ENCODE peak calls at places on chromosomes 1 and 21, in six cellular contexts. L is T-helper 2 cell; A is ureter; R is neural crest cell; M is stimulated activated CD4-positive, alpha-beta T cell treated with anti-CD3 and anti-CD28 coated beads, Interleukin-4, amount 100 ng/mL, for 48 hours; T is GM19239. Y is an unnamed sample.

GRCh38 chr1:81478217-81478616 is 322.5 kb upstream of the ADGRL2 start:
- DNase-seq in L (no peak), A (no peak), R (no peak), M (no peak), T (no peak), Y (no peak)

GRCh38 chr1:172167801-172168596 is 252.5 kb upstream of the C1orf105 start:
- DNase-seq in L (no peak), A (no peak), R (no peak), M (no peak), T (no peak), Y (no peak)

GRCh38 chr1:215923129-215923824 is 356.2 kb downstream of the KCTD3 start:
- DNase-seq in L (no peak), A (no peak), R (no peak), M (no peak), T (no peak), Y (no peak)

GRCh38 chr21:45974073-45975016 is 7.2 kb upstream of the COL6A1 start:
- DNase-seq in L (no peak), A (peak; percentile 60), R (no peak), M (no peak), T (no peak), Y (no peak)

GRCh38 chr1:34763142-34763781 is 3.7 kb downstream of the GJB4 start:
- DNase-seq in L (no peak), A (no peak), R (no peak), M (no peak), T (no peak), Y (no peak)

GRCh38 chr1:11982010-11982392 is 1.8 kb downstream of the MFN2 start:
- DNase-seq in L (no peak), A (no peak), R (no peak), M (no peak), T (no peak), Y (no peak)

GRCh38 chr1:79109445-79109844 is 102.9 kb upstream of the ADGRL4 start:
- DNase-seq in L (no peak), A (no peak), R (no peak), M (no peak), T (no peak), Y (no peak)

GRCh38 chr1:53348491-53349368 is 20.9 kb upstream of the LRP8 start:
- DNase-seq in L (no peak), A (peak; percentile 36), R (no peak), M (no peak), T (no peak), Y (no peak)

GRCh38 chr21:46001821-46002681 is 20.5 kb downstream of the COL6A1 start:
- DNase-seq in L (no peak), A (peak; percentile 41), R (no peak), M (no peak), T (no peak), Y (no peak)

GRCh38 chr21:32083175-32083574 is 195.7 kb downstream of the MIS18A start:
- DNase-seq in L (no peak), A (no peak), R (no peak), M (no peak), T (no peak), Y (no peak)

GRCh38 chr1:31116022-31116421 is 50.5 kb upstream of the PUM1 start:
- DNase-seq in L (no peak), A (no peak), R (no peak), M (no peak), T (no peak), Y (no peak)

GRCh38 chr1:208601569-208601968 is 357.4 kb upstream of the PLXNA2 start:
- DNase-seq in L (no peak), A (no peak), R (no peak), M (no peak), T (no peak), Y (no peak)

GRCh38 chr1:101150676-101151075 is 86.1 kb upstream of the S1PR1 start:
- DNase-seq in L (no peak), A (no peak), R (no peak), M (no peak), T (no peak), Y (no peak)

GRCh38 chr1:230136453-230137327 is 69.7 kb downstream of the GALNT2 start:
- DNase-seq in L (no peak), A (no peak), R (no peak), M (no peak), T (no peak), Y (no peak)

GRCh38 chr1:88311907-88312306 is 372.2 kb upstream of the PKN2 start:
- DNase-seq in L (no peak), A (no peak), R (no peak), M (no peak), T (no peak), Y (no peak)

GRCh38 chr1:198845851-198846250 is 207.0 kb downstream of the PTPRC start:
- DNase-seq in L (no peak), A (no peak), R (no peak), M (no peak), T (no peak), Y (no peak)

GRCh38 chr1:91511386-91511785 is 10.7 kb downstream of the CDC7 start:
- DNase-seq in L (no peak), A (no peak), R (no peak), M (no peak), T (no peak), Y (no peak)

GRCh38 chr1:226632922-226633351 is 84.4 kb downstream of the STUM start:
- DNase-seq in L (no peak), A (no peak), R (no peak), M (no peak), T (no peak), Y (no peak)

GRCh38 chr1:147892216-147892615 is 10.4 kb upstream of the GJA8 start:
- DNase-seq in L (no peak), A (no peak), R (no peak), M (peak; percentile 8), T (no peak), Y (no peak)

GRCh38 chr1:59025201-59025600 is 241.4 kb upstream of the JUN start:
- DNase-seq in L (no peak), A (no peak), R (no peak), M (no peak), T (no peak), Y (no peak)

GRCh38 chr21:35506352-35506751 is 457.2 kb upstream of the RUNX1 start:
- DNase-seq in L (no peak), A (no peak), R (no peak), M (no peak), T (no peak), Y (no peak)

GRCh38 chr1:51564124-51564523 is 45.1 kb upstream of the EPS15 start:
- DNase-seq in L (no peak), A (no peak), R (no peak), M (no peak), T (no peak), Y (no peak)

GRCh38 chr1:246113555-246114095 is 393.5 kb downstream of the SMYD3 start:
- DNase-seq in L (no peak), A (no peak), R (no peak), M (no peak), T (no peak), Y (peak; percentile 59)

GRCh38 chr1:224390517-224390916 is 33.8 kb downstream of the CNIH4 start:
- DNase-seq in L (no peak), A (no peak), R (no peak), M (no peak), T (no peak), Y (no peak)

GRCh38 chr1:94701796-94702439 is 118.2 kb upstream of the SLC44A3 start:
- DNase-seq in L (no peak), A (no peak), R (no peak), M (no peak), T (no peak), Y (no peak)

GRCh38 chr1:184049836-184050468 is 1.6 kb upstream of the TSEN15 start:
- DNase-seq in L (no peak), A (no peak), R (no peak), M (no peak), T (no peak), Y (no peak)

GRCh38 chr1:41726899-41727748 is 191.6 kb downstream of the HIVEP3 start:
- DNase-seq in L (no peak), A (no peak), R (no peak), M (no peak), T (no peak), Y (no peak)

GRCh38 chr1:183872406-183872805 is 67.5 kb downstream of the RGL1 start:
- DNase-seq in L (no peak), A (no peak), R (no peak), M (no peak), T (no peak), Y (no peak)

GRCh38 chr1:184075040-184076029 is 23.8 kb downstream of the TSEN15 start:
- DNase-seq in L (no peak), A (no peak), R (peak; percentile 34), M (no peak), T (no peak), Y (no peak)

GRCh38 chr21:34813266-34813886 is 144.6 kb downstream of the CLIC6 start:
- DNase-seq in L (no peak), A (peak; percentile 71), R (no peak), M (no peak), T (no peak), Y (no peak)

GRCh38 chr1:164664127-164664526 is 105.1 kb downstream of the PBX1 start:
- DNase-seq in L (no peak), A (no peak), R (no peak), M (no peak), T (no peak), Y (no peak)